ENCODE peak calls at places on chromosomes 11 and 22, in four cellular contexts. Y is RKO, I is neural progenitor cell, E is GM10248. B is an unnamed sample.

GRCh38 chr11:17588166-17588565 is 41.1 kb downstream of the OTOG start:
- DNase-seq in E (no peak), Y (no peak), I (no peak), B (no peak)

GRCh38 chr22:44133901-44134511 is 46.7 kb upstream of the PARVG start:
- DNase-seq in Y (no peak), E (no peak), I (no peak), B (peak; percentile 89)

GRCh38 chr11:112656772-112657428 is 304.3 kb upstream of the NCAM1 start:
- DNase-seq in I (no peak), E (no peak), Y (peak; percentile 53), B (peak; percentile 98)

GRCh38 chr11:48093323-48093722 is 113.0 kb downstream of the PTPRJ start:
- DNase-seq in Y (no peak), E (no peak), I (no peak), B (no peak)

GRCh38 chr11:46520971-46521745 is 72.7 kb downstream of the AMBRA1 start:
- DNase-seq in E (no peak), Y (peak; percentile 53), I (no peak), B (peak; percentile 57)

GRCh38 chr11:29293825-29294224 is 723.0 kb downstream of the KCNA4 start:
- DNase-seq in I (no peak), Y (peak; percentile 27), E (peak; percentile 5), B (peak; percentile 84)

GRCh38 chr11:35907648-35908431 is 36.0 kb upstream of the LDLRAD3 start:
- DNase-seq in I (no peak), Y (peak; percentile 25), E (peak; percentile 50), B (peak; percentile 98)

GRCh38 chr11:76978818-76979217 is 55.4 kb upstream of the B3GNT6 start:
- DNase-seq in Y (no peak), E (no peak), I (no peak), B (no peak)

GRCh38 chr22:27331526-27332281 is 469.9 kb downstream of the MN1 start:
- DNase-seq in Y (peak; percentile 4), E (no peak), I (peak; percentile 72), B (peak; percentile 15)

GRCh38 chr11:44775366-44776356 is 48.9 kb downstream of the TSPAN18 start:
- DNase-seq in E (peak; percentile 69), I (peak; percentile 78), Y (peak; percentile 58), B (peak; percentile 36)